ENCODE peak calls at places on chromosomes 11 and 22, in nine cellular contexts. Y is AG09309; F is heart right ventricle; X is sigmoid colon; T is naive thymus-derived CD4-positive, alpha-beta T cell; D is skeletal muscle cell; N is astrocyte of the spinal cord; G is GM23248; V is brain microvascular endothelial cell. A is an unnamed sample.

GRCh38 chr11:7522546-7522945 is 8.7 kb downstream of the PPFIBP2 start:
- DNase-seq in Y (no peak), F (no peak), X (no peak), T (no peak), D (no peak), N (no peak), G (no peak), V (no peak), A (no peak)

GRCh38 chr11:62054484-62055121 is 69.2 kb upstream of the INCENP start:
- DNase-seq in Y (peak; percentile 8), F (no peak), X (peak; percentile 69), T (peak; percentile 5), D (no peak), N (peak; percentile 20), G (peak; percentile 37), V (no peak), A (no peak)

GRCh38 chr11:14578551-14578956 is 58.4 kb upstream of the PSMA1 start:
- DNase-seq in Y (no peak), F (no peak), X (no peak), T (peak; percentile 92), D (peak; percentile 33), N (peak; percentile 10), G (no peak), V (peak; percentile 54), A (no peak)

GRCh38 chr11:134639586-134640330 is 227.7 kb upstream of the B3GAT1 start:
- DNase-seq in Y (no peak), F (no peak), X (no peak), T (no peak), D (no peak), N (no peak), G (no peak), V (no peak), A (no peak)

GRCh38 chr22:44916281-44917231 is 93.2 kb downstream of the PHF21B start:
- DNase-seq in Y (no peak), F (no peak), X (peak; percentile 53), T (no peak), D (no peak), N (no peak), G (no peak), V (no peak), A (no peak)

GRCh38 chr22:19120829-19121630 is 1.2 kb downstream of the DGCR2 start:
- DNase-seq in Y (no peak), F (no peak), X (no peak), T (no peak), D (no peak), N (peak; percentile 27), G (peak; percentile 75), V (peak; percentile 28), A (peak; percentile 65)

GRCh38 chr22:35523167-35523928 is 17.3 kb upstream of the RASD2 start:
- DNase-seq in Y (no peak), F (no peak), X (no peak), T (no peak), D (no peak), N (no peak), G (no peak), V (no peak), A (no peak)

GRCh38 chr22:24046024-24046423 is 34.9 kb downstream of the CABIN1 start:
- DNase-seq in Y (no peak), F (no peak), X (no peak), T (no peak), D (no peak), N (no peak), G (no peak), V (no peak), A (no peak)

GRCh38 chr11:44673691-44674090 is 53.1 kb upstream of the TSPAN18 start:
- DNase-seq in Y (no peak), F (no peak), X (no peak), T (no peak), D (no peak), N (no peak), G (no peak), V (no peak), A (no peak)

GRCh38 chr11:127074151-127074761 is 73.7 kb upstream of the KIRREL3 start:
- DNase-seq in Y (peak; percentile 8), F (no peak), X (no peak), T (no peak), D (peak; percentile 36), N (peak; percentile 29), G (peak; percentile 84), V (peak; percentile 9), A (peak; percentile 51)

GRCh38 chr11:9691865-9692264 is 28.0 kb downstream of the SWAP70 start:
- DNase-seq in Y (no peak), F (no peak), X (no peak), T (no peak), D (no peak), N (peak; percentile 49), G (peak; percentile 76), V (no peak), A (no peak)

GRCh38 chr11:118001494-118001971 is 15.3 kb downstream of the IL10RA start:
- DNase-seq in Y (no peak), F (no peak), X (no peak), T (no peak), D (no peak), N (no peak), G (no peak), V (no peak), A (no peak)
- H3K4me3 ChIP-seq in Y (no peak overlapping the region), F (no peak overlapping the region), X (no peak overlapping the region), T (peak overlapping the region; percentile 23), D (no peak overlapping the region), N (no peak overlapping the region), G (no peak overlapping the region), V (no peak overlapping the region), A (no peak overlapping the region)

DNA sequence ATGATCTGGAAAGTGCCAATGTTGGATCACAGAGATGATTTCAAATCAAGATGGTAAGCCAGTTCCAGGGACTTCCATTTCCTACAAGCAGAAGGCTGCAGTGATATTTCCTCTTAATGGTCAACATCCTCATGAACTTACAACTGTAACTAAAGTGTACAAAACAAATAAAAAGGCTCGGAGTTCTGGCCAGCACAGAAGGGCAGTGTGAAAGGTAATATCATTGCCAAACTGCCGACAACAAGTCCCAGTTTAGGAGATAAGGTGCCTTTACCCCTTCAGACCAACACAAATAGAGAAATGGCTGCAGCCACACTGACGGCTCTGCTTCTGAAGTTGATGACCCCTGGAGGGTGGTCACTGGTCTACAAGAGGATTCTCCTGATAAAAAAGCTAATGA is 91.1 kb downstream of the ETS1 start:
- DNase-seq in Y (no peak), F (no peak), X (no peak), T (no peak), D (no peak), N (no peak), G (no peak), V (no peak), A (no peak)
- H3K4me3 ChIP-seq in Y (no peak overlapping the region), F (peak overlapping the region; percentile 26), X (no peak overlapping the region), T (peak overlapping the region; percentile 36), D (no peak overlapping the region), N (no peak overlapping the region), G (peak overlapping the region; percentile 58), V (no peak overlapping the region), A (no peak overlapping the region)

DNA sequence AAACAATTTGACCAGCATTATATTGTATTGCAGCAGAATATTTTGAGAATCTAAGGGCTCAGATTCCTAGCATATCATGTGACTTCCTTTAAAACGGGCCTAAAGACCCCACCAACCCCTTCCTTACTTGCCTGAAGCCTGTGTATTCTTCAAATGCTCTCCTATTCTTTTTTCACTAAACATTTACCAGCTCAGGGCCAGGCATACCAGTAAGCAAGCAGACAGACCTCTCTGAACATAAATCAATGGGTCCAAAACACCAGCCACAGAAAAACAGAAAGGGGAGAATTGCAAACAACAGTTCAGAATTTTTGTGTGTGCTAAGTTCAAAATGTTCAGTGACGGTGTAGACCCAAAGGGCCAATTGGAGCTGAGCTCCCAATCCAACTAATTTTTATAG is 64.8 kb upstream of the TIMP3 start:
- DNase-seq in Y (no peak), F (no peak), X (no peak), T (no peak), D (no peak), N (no peak), G (no peak), V (no peak), A (no peak)
- H3K4me3 ChIP-seq in Y (no peak overlapping the region), F (no peak overlapping the region), X (no peak overlapping the region), T (no peak overlapping the region), D (no peak overlapping the region), N (no peak overlapping the region), G (no peak overlapping the region), V (no peak overlapping the region), A (no peak overlapping the region)

GRCh38 chr11:92475824-92476223 is 251.2 kb downstream of the FAT3 start:
- DNase-seq in Y (no peak), F (no peak), X (no peak), T (no peak), D (no peak), N (no peak), G (no peak), V (no peak), A (no peak)

GRCh38 chr11:92477686-92478085 is 253.1 kb downstream of the FAT3 start:
- DNase-seq in Y (no peak), F (no peak), X (no peak), T (no peak), D (no peak), N (no peak), G (no peak), V (no peak), A (peak; percentile 33)

GRCh38 chr11:92475316-92475715 is 250.7 kb downstream of the FAT3 start:
- DNase-seq in Y (no peak), F (no peak), X (no peak), T (no peak), D (no peak), N (no peak), G (no peak), V (no peak), A (no peak)

DNA sequence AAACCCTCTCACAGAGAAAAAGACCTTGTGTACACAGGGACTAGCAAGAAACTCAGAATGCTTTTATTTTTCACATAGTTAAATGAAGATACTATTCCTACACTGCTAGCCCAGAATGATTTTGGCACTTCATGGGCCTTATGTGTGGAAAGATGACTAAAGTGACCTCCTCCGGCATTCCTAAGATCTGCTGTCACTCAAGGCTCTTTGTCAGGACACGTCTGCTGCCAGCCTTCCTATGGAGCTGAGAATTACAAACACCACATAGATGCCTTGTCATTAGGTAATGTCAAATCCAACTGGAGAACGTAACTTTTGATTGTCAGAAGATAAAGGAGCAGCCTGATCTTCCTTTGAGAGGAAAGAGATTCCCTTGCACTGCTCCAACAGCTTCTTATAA is 249.1 kb downstream of the FAT3 start:
- DNase-seq in Y (no peak), F (no peak), X (no peak), T (no peak), D (no peak), N (peak; percentile 3), G (peak; percentile 36), V (peak; percentile 14), A (no peak)
- H3K4me3 ChIP-seq in Y (no peak overlapping the region), F (no peak overlapping the region), X (no peak overlapping the region), T (no peak overlapping the region), D (no peak overlapping the region), N (no peak overlapping the region), G (no peak overlapping the region), V (no peak overlapping the region), A (no peak overlapping the region)